ENCODE peak calls at places on chromosomes 6 and 20, in four cellular contexts. One of them, this sample, is unnamed.

GRCh38 chr6:17098538-17098937 is 3.3 kb upstream of the STMND1 start:
- DNase-seq in HepG2: no peak
- DNase-seq in WTC11: no peak
- DNase-seq in K562: no peak
- DNase-seq in this sample: no peak

GRCh38 chr20:22232923-22233322 is 351.4 kb downstream of the FOXA2 start:
- DNase-seq in HepG2: no peak
- DNase-seq in WTC11: no peak
- DNase-seq in K562: no peak
- DNase-seq in this sample: no peak

GRCh38 chr20:701401-702129 is 26.0 kb upstream of the SCRT2 start:
- DNase-seq in HepG2: no peak
- DNase-seq in WTC11: no peak
- DNase-seq in K562: no peak
- DNase-seq in this sample: no peak

GRCh38 chr6:2961971-2962370 is 9.4 kb downstream of the SERPINB6 start:
- DNase-seq in HepG2: no peak
- DNase-seq in WTC11: peak
- DNase-seq in K562: peak
- DNase-seq in this sample: no peak

GRCh38 chr6:53161481-53162009 is 12.9 kb upstream of the GCM1 start:
- DNase-seq in HepG2: no peak
- DNase-seq in WTC11: no peak
- DNase-seq in K562: no peak
- DNase-seq in this sample: no peak

GRCh38 chr20:17766226-17766625 is 66.5 kb downstream of the BANF2 start:
- DNase-seq in HepG2: no peak
- DNase-seq in WTC11: no peak
- DNase-seq in K562: no peak
- DNase-seq in this sample: no peak

GRCh38 chr6:73803562-73804221 is 107.7 kb downstream of the CD109 start:
- DNase-seq in HepG2: peak
- DNase-seq in WTC11: peak
- DNase-seq in K562: peak
- DNase-seq in this sample: peak

GRCh38 chr6:103273048-103273447 is 1586.7 kb downstream of the HACE1 start:
- DNase-seq in HepG2: peak
- DNase-seq in WTC11: no peak
- DNase-seq in K562: no peak
- DNase-seq in this sample: peak

GRCh38 chr6:27149140-27149539 is 98.4 kb upstream of the PRSS16 start:
- DNase-seq in HepG2: no peak
- DNase-seq in WTC11: no peak
- DNase-seq in K562: no peak
- DNase-seq in this sample: no peak

GRCh38 chr6:148440877-148441453 is 98.3 kb downstream of the SASH1 start:
- DNase-seq in HepG2: peak
- DNase-seq in WTC11: no peak
- DNase-seq in K562: no peak
- DNase-seq in this sample: no peak

GRCh38 chr6:33314943-33315752 is 1.3 kb upstream of the TAPBP start:
- DNase-seq in HepG2: no peak
- DNase-seq in WTC11: peak
- DNase-seq in K562: peak
- DNase-seq in this sample: peak

DNA sequence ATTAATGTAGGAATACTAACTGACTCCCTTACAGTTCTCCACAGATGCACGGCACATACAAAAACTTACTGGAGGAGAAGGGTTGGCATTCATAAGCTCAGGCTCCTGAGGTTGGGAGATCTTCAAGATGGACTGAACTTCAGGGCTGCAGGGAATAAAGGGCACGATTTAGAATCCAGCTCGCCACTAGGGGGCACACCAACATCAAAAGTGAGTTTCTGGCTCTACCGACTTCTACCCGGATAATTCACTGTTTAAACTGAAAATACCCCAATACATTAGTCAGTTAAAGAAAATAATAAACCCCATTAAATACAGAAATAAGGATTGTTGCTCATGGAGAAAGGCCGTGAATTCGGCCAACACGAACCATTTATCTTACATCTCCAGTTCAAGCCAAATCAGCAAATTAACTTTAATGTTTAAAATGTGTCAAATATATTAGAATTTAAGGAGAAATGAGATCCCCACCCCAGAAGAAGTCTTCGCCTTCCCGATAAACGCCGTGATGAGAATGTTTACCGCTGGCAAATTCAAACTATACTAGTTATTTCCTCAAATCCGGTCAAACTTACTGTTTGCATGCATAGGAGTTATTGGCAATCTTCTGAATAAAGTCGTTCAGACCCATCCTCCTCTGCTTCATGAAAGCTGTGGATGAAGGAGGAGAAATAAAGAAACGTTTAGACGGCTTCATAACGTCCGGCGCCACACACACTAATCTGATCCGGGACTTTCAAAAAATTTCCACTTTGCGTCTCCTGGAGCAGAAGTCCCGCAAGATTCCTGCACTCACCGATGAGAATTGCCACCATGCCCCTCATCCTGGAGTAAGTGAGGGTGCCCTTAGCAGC is 121.7 kb upstream of the SLC2A12 start:
- DNase-seq in HepG2: peak
- DNase-seq in WTC11: peak
- DNase-seq in K562: peak
- DNase-seq in this sample: peak
- TF ChIP-seq FOXJ3 in HepG2: no peak
- TF ChIP-seq FOXJ3 in WTC11: no peak
- TF ChIP-seq FOXJ3 in K562: no peak
- TF ChIP-seq FOXJ3 in this sample: no peak

GRCh38 chr6:99434702-99435530 is 9.8 kb upstream of the PNISR start:
- DNase-seq in HepG2: peak
- DNase-seq in WTC11: no peak
- DNase-seq in K562: peak
- DNase-seq in this sample: peak
- TF ChIP-seq FOXJ3 in HepG2: no peak
- TF ChIP-seq FOXJ3 in WTC11: no peak
- TF ChIP-seq FOXJ3 in K562: no peak
- TF ChIP-seq FOXJ3 in this sample: no peak

GRCh38 chr20:58306421-58307261 is 2.9 kb upstream of the RAB22A start:
- DNase-seq in HepG2: peak
- DNase-seq in WTC11: no peak
- DNase-seq in K562: no peak
- DNase-seq in this sample: no peak
- TF ChIP-seq FOXJ3 in HepG2: no peak
- TF ChIP-seq FOXJ3 in WTC11: no peak
- TF ChIP-seq FOXJ3 in K562: no peak
- TF ChIP-seq FOXJ3 in this sample: no peak

GRCh38 chr6:131979515-131980337 is 28.6 kb upstream of the CCN2 start:
- DNase-seq in HepG2: no peak
- DNase-seq in WTC11: no peak
- DNase-seq in K562: no peak
- DNase-seq in this sample: no peak
- TF ChIP-seq FOXJ3 in HepG2: no peak
- TF ChIP-seq FOXJ3 in WTC11: no peak
- TF ChIP-seq FOXJ3 in K562: no peak
- TF ChIP-seq FOXJ3 in this sample: no peak